ENCODE peak calls at places on chromosome 1, in eight cellular contexts. One of them, this sample, is unnamed.

GRCh38 chr1:173333581-173333980 is 126.5 kb upstream of the TNFSF4 start:
- DNase-seq in stimulated activated CD8-positive, alpha-beta memory T cell treated with anti-CD3 and anti-CD28 coated beads, Interleukin-15, amount 100 ng/mL, for 24 hours: no peak
- DNase-seq in sciatic nerve: no peak
- DNase-seq in CD8-positive, alpha-beta memory T cell: no peak
- DNase-seq in psoas muscle: no peak
- DNase-seq in H4: no peak
- DNase-seq in AG08395: peak
- DNase-seq in neuronal stem cell: no peak
- DNase-seq in this sample: no peak

GRCh38 chr1:157363660-157364140 is 188.6 kb downstream of the FCRL5 start:
- DNase-seq in stimulated activated CD8-positive, alpha-beta memory T cell treated with anti-CD3 and anti-CD28 coated beads, Interleukin-15, amount 100 ng/mL, for 24 hours: no peak
- DNase-seq in psoas muscle: no peak
- DNase-seq in AG08395: peak
- DNase-seq in H4: peak
- DNase-seq in neuronal stem cell: no peak
- DNase-seq in CD8-positive, alpha-beta memory T cell: no peak
- DNase-seq in sciatic nerve: no peak
- DNase-seq in this sample: peak

GRCh38 chr1:232628335-232629214 is 1.4 kb downstream of the SIPA1L2 start:
- DNase-seq in psoas muscle: no peak
- DNase-seq in sciatic nerve: no peak
- DNase-seq in H4: peak
- DNase-seq in CD8-positive, alpha-beta memory T cell: no peak
- DNase-seq in neuronal stem cell: no peak
- DNase-seq in AG08395: peak
- DNase-seq in stimulated activated CD8-positive, alpha-beta memory T cell treated with anti-CD3 and anti-CD28 coated beads, Interleukin-15, amount 100 ng/mL, for 24 hours: no peak
- DNase-seq in this sample: no peak

GRCh38 chr1:24541711-24542346 is 14.1 kb upstream of the NCMAP start:
- DNase-seq in H4: no peak
- DNase-seq in psoas muscle: no peak
- DNase-seq in sciatic nerve: no peak
- DNase-seq in neuronal stem cell: no peak
- DNase-seq in CD8-positive, alpha-beta memory T cell: no peak
- DNase-seq in AG08395: no peak
- DNase-seq in stimulated activated CD8-positive, alpha-beta memory T cell treated with anti-CD3 and anti-CD28 coated beads, Interleukin-15, amount 100 ng/mL, for 24 hours: no peak
- DNase-seq in this sample: no peak

GRCh38 chr1:108643492-108644333 is 17.2 kb downstream of the HENMT1 start:
- DNase-seq in H4: peak
- DNase-seq in AG08395: peak
- DNase-seq in neuronal stem cell: peak
- DNase-seq in psoas muscle: no peak
- DNase-seq in stimulated activated CD8-positive, alpha-beta memory T cell treated with anti-CD3 and anti-CD28 coated beads, Interleukin-15, amount 100 ng/mL, for 24 hours: no peak
- DNase-seq in sciatic nerve: peak
- DNase-seq in CD8-positive, alpha-beta memory T cell: peak
- DNase-seq in this sample: peak

GRCh38 chr1:97271906-97272788 is 550.6 kb downstream of the PTBP2 start:
- DNase-seq in AG08395: no peak
- DNase-seq in stimulated activated CD8-positive, alpha-beta memory T cell treated with anti-CD3 and anti-CD28 coated beads, Interleukin-15, amount 100 ng/mL, for 24 hours: no peak
- DNase-seq in H4: no peak
- DNase-seq in sciatic nerve: no peak
- DNase-seq in psoas muscle: no peak
- DNase-seq in CD8-positive, alpha-beta memory T cell: no peak
- DNase-seq in neuronal stem cell: no peak
- DNase-seq in this sample: no peak

GRCh38 chr1:30084909-30085571 is 638.3 kb downstream of the MATN1 start:
- DNase-seq in neuronal stem cell: no peak
- DNase-seq in AG08395: no peak
- DNase-seq in sciatic nerve: no peak
- DNase-seq in psoas muscle: no peak
- DNase-seq in CD8-positive, alpha-beta memory T cell: no peak
- DNase-seq in H4: no peak
- DNase-seq in stimulated activated CD8-positive, alpha-beta memory T cell treated with anti-CD3 and anti-CD28 coated beads, Interleukin-15, amount 100 ng/mL, for 24 hours: no peak
- DNase-seq in this sample: no peak

GRCh38 chr1:36304970-36305914 is 926 bp upstream of the SH3D21 start:
- DNase-seq in sciatic nerve: no peak
- DNase-seq in stimulated activated CD8-positive, alpha-beta memory T cell treated with anti-CD3 and anti-CD28 coated beads, Interleukin-15, amount 100 ng/mL, for 24 hours: no peak
- DNase-seq in AG08395: no peak
- DNase-seq in psoas muscle: no peak
- DNase-seq in H4: no peak
- DNase-seq in neuronal stem cell: no peak
- DNase-seq in CD8-positive, alpha-beta memory T cell: no peak
- DNase-seq in this sample: no peak

GRCh38 chr1:12617511-12617900 is 504 bp downstream of the DHRS3 start:
- DNase-seq in H4: no peak
- DNase-seq in neuronal stem cell: no peak
- DNase-seq in CD8-positive, alpha-beta memory T cell: peak
- DNase-seq in sciatic nerve: no peak
- DNase-seq in stimulated activated CD8-positive, alpha-beta memory T cell treated with anti-CD3 and anti-CD28 coated beads, Interleukin-15, amount 100 ng/mL, for 24 hours: no peak
- DNase-seq in AG08395: no peak
- DNase-seq in psoas muscle: no peak
- DNase-seq in this sample: no peak

GRCh38 chr1:27491748-27492700 is 2.1 kb upstream of the WASF2 start:
- DNase-seq in sciatic nerve: peak
- DNase-seq in psoas muscle: peak
- DNase-seq in neuronal stem cell: no peak
- DNase-seq in stimulated activated CD8-positive, alpha-beta memory T cell treated with anti-CD3 and anti-CD28 coated beads, Interleukin-15, amount 100 ng/mL, for 24 hours: no peak
- DNase-seq in H4: no peak
- DNase-seq in CD8-positive, alpha-beta memory T cell: no peak
- DNase-seq in AG08395: peak
- DNase-seq in this sample: no peak

GRCh38 chr1:185483647-185484450 is 166.8 kb upstream of the IVNS1ABP start:
- DNase-seq in stimulated activated CD8-positive, alpha-beta memory T cell treated with anti-CD3 and anti-CD28 coated beads, Interleukin-15, amount 100 ng/mL, for 24 hours: no peak
- DNase-seq in AG08395: peak
- DNase-seq in H4: peak
- DNase-seq in CD8-positive, alpha-beta memory T cell: no peak
- DNase-seq in sciatic nerve: no peak
- DNase-seq in neuronal stem cell: no peak
- DNase-seq in psoas muscle: no peak
- DNase-seq in this sample: peak

GRCh38 chr1:110671323-110671722 is 3.4 kb downstream of the KCNA3 start:
- DNase-seq in AG08395: no peak
- DNase-seq in CD8-positive, alpha-beta memory T cell: no peak
- DNase-seq in stimulated activated CD8-positive, alpha-beta memory T cell treated with anti-CD3 and anti-CD28 coated beads, Interleukin-15, amount 100 ng/mL, for 24 hours: no peak
- DNase-seq in psoas muscle: no peak
- DNase-seq in neuronal stem cell: no peak
- DNase-seq in H4: no peak
- DNase-seq in sciatic nerve: no peak
- DNase-seq in this sample: no peak

GRCh38 chr1:61005572-61006386 is 76.6 kb upstream of the NFIA start:
- DNase-seq in CD8-positive, alpha-beta memory T cell: no peak
- DNase-seq in H4: no peak
- DNase-seq in neuronal stem cell: peak
- DNase-seq in AG08395: no peak
- DNase-seq in sciatic nerve: no peak
- DNase-seq in stimulated activated CD8-positive, alpha-beta memory T cell treated with anti-CD3 and anti-CD28 coated beads, Interleukin-15, amount 100 ng/mL, for 24 hours: no peak
- DNase-seq in psoas muscle: no peak
- DNase-seq in this sample: no peak

GRCh38 chr1:234662148-234662547 is 52.2 kb upstream of the IRF2BP2 start:
- DNase-seq in AG08395: no peak
- DNase-seq in neuronal stem cell: no peak
- DNase-seq in stimulated activated CD8-positive, alpha-beta memory T cell treated with anti-CD3 and anti-CD28 coated beads, Interleukin-15, amount 100 ng/mL, for 24 hours: no peak
- DNase-seq in sciatic nerve: no peak
- DNase-seq in H4: no peak
- DNase-seq in CD8-positive, alpha-beta memory T cell: no peak
- DNase-seq in psoas muscle: no peak
- DNase-seq in this sample: no peak